ENCODE peak calls at places on chromosomes 7 and 10, in five cellular contexts. H, U, K, O and R are unnamed samples.

GRCh38 chr10:43409385-43410109 is 561 bp upstream of the HNRNPF start:
- DNase-seq in O (peak; percentile 73), U (no peak), K (peak; percentile 29), H (no peak), R (peak; percentile 80)

GRCh38 chr7:106041140-106041717 is 70.9 kb downstream of the SYPL1 start:
- DNase-seq in H (peak; percentile 65), U (no peak), O (no peak), K (no peak), R (no peak)

GRCh38 chr7:153638821-153639435 is 413.3 kb upstream of the DPP6 start:
- DNase-seq in U (no peak), K (no peak), H (no peak), O (no peak), R (peak; percentile 51)

GRCh38 chr7:22578048-22578770 is 78.2 kb upstream of the STEAP1B start:
- DNase-seq in K (no peak), H (no peak), U (no peak), O (no peak), R (no peak)

GRCh38 chr10:124296813-124297788 is 121.6 kb downstream of the OAT start:
- DNase-seq in H (no peak), U (no peak), O (peak; percentile 13), K (no peak), R (no peak)

GRCh38 chr7:46754135-46754730 is 827.7 kb downstream of the TNS3 start:
- DNase-seq in U (no peak), K (no peak), O (no peak), H (no peak), R (no peak)

GRCh38 chr10:128025437-128025836 is 100.8 kb downstream of the MKI67 start:
- DNase-seq in H (no peak), K (no peak), U (no peak), O (no peak), R (no peak)

GRCh38 chr7:44068054-44068453 is 2.7 kb upstream of the PGAM2 start:
- DNase-seq in O (peak; percentile 45), H (no peak), K (peak; percentile 59), U (no peak), R (peak; percentile 49)

GRCh38 chr7:124718032-124718766 is 47.4 kb downstream of the GPR37 start:
- DNase-seq in H (no peak), O (no peak), K (no peak), U (no peak), R (no peak)

GRCh38 chr10:69317175-69318086 is 39.1 kb downstream of the HK1 start:
- DNase-seq in O (no peak), K (no peak), U (no peak), H (no peak), R (no peak)

GRCh38 chr7:98834949-98835348 is 34.9 kb downstream of the TMEM130 start:
- DNase-seq in K (no peak), H (no peak), U (no peak), O (no peak), R (no peak)

GRCh38 chr7:100162874-100163533 is 4.5 kb upstream of the TRAPPC14 start:
- DNase-seq in K (no peak), U (no peak), O (peak; percentile 37), H (peak; percentile 51), R (no peak)

GRCh38 chr10:117140525-117140902 is 2.4 kb upstream of the VAX1 start:
- DNase-seq in O (no peak), K (no peak), H (no peak), U (no peak), R (no peak)

GRCh38 chr7:102993532-102994029 is 80.8 kb downstream of the LRRC17 start:
- DNase-seq in O (no peak), K (no peak), H (peak; percentile 32), U (no peak), R (no peak)

GRCh38 chr10:131019696-131020095 is 291.8 kb downstream of the TCERG1L start:
- DNase-seq in K (no peak), O (peak; percentile 18), H (no peak), U (no peak), R (no peak)

GRCh38 chr7:3527496-3528124 is 226.6 kb downstream of the SDK1 start:
- DNase-seq in O (no peak), K (no peak), H (no peak), U (no peak), R (no peak)
- H3K27ac ChIP-seq in O (no peak overlapping the region), K (no peak overlapping the region), H (no peak overlapping the region), U (no peak overlapping the region), R (no peak overlapping the region)

GRCh38 chr10:96618648-96619047 is 31.8 kb upstream of the TM9SF3 start:
- DNase-seq in O (no peak), H (no peak), K (peak; percentile 19), U (no peak), R (peak; percentile 67)
- H3K27ac ChIP-seq in O (no peak overlapping the region), H (no peak overlapping the region), K (no peak overlapping the region), U (no peak overlapping the region), R (peak overlapping the region; percentile 93)

GRCh38 chr7:158812684-158813083 is 16.6 kb downstream of the ESYT2 start:
- DNase-seq in H (no peak), O (no peak), K (no peak), U (no peak), R (no peak)
- H3K27ac ChIP-seq in H (no peak overlapping the region), O (peak overlapping the region; percentile 57), K (peak overlapping the region; percentile 26), U (no peak overlapping the region), R (peak overlapping the region; percentile 21)

DNA sequence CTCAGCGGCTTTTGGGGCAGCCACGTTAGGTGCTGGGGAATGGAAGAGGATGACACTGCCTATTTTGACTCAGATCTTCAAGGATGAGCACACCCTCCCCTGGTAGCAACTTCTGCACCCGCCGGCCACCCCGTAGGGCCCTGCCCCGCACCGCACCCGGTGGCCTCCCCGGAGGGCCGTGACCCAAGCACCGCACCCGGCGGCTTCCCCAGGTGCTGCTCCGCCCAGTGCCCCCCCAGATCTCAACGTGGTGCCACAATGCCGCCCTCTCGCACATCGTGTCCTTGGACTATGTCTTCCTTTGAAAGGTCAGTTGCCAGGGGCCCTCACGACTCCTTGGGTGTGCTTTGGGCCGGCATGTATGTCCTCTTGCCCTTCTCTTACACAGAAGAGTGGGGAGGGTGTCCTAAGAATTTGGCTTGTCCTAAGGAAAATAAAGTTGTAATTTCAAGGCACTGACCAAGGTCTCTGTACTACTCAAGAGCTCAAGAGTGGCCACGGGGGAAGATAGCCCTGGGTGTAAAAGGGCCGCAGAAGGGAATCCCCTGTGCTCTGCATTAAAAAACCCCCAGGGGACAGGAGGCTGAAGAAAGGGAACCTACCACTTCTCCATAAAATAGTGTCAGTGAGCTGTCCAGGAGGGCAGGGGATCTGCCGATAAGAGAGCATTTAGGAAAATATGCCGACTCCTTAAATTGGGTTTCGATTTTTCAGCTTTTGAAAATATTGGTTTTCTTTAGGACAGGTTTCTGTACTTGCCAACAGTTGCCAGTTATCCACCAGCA is 1.6 kb upstream of the LANCL2 start:
- DNase-seq in H (no peak), K (no peak), O (no peak), U (no peak), R (peak; percentile 41)
- H3K27ac ChIP-seq in H (no peak overlapping the region), K (no peak overlapping the region), O (no peak overlapping the region), U (no peak overlapping the region), R (no peak overlapping the region)